ENCODE peak calls at places on chromosomes 7 and 10, in eight cellular contexts. S is AG09319, U is osteoblast, G is OCI-LY7, A is heart right ventricle, P is HCT116, M is stomach, L is breast epithelium. R is an unnamed sample.

GRCh38 chr10:42973870-42974692 is 102.8 kb upstream of the RET start:
- DNase-seq in M (no peak), U (peak), S (no peak), G (no peak), P (no peak), L (no peak), A (no peak), R (peak)

GRCh38 chr7:134750083-134751062 is 29.1 kb upstream of the CALD1 start:
- DNase-seq in U (no peak), A (peak), P (peak), G (peak), L (no peak), S (no peak), M (peak), R (no peak)

GRCh38 chr7:27605689-27606269 is 56.9 kb downstream of the HIBADH start:
- DNase-seq in G (peak), L (no peak), M (no peak), U (no peak), P (no peak), A (no peak), S (no peak), R (no peak)

GRCh38 chr10:103896225-103896624 is 21.8 kb downstream of the STN1 start:
- DNase-seq in G (no peak), M (no peak), P (peak), U (no peak), L (no peak), S (no peak), A (no peak), R (no peak)

GRCh38 chr7:83689855-83690254 is 40.9 kb upstream of the SEMA3E start:
- DNase-seq in G (no peak), M (no peak), P (no peak), A (no peak), U (no peak), L (no peak), S (no peak), R (no peak)

GRCh38 chr7:193538-194256 is 1.3 kb downstream of the FAM20C start:
- DNase-seq in G (no peak), A (no peak), P (no peak), L (no peak), U (no peak), S (no peak), M (no peak), R (no peak)

GRCh38 chr10:109956454-109957091 is 33.3 kb upstream of the XPNPEP1 start:
- DNase-seq in G (peak), S (no peak), P (peak), U (peak), L (no peak), M (peak), A (no peak), R (no peak)

GRCh38 chr10:57979466-57979865 is 288.2 kb downstream of the IPMK start:
- DNase-seq in M (no peak), A (no peak), G (no peak), S (no peak), L (no peak), P (peak), U (no peak), R (no peak)

GRCh38 chr7:120941064-120941463 is 9.5 kb upstream of the ING3 start:
- DNase-seq in P (peak), A (no peak), S (no peak), U (no peak), L (no peak), M (no peak), G (peak), R (no peak)

DNA sequence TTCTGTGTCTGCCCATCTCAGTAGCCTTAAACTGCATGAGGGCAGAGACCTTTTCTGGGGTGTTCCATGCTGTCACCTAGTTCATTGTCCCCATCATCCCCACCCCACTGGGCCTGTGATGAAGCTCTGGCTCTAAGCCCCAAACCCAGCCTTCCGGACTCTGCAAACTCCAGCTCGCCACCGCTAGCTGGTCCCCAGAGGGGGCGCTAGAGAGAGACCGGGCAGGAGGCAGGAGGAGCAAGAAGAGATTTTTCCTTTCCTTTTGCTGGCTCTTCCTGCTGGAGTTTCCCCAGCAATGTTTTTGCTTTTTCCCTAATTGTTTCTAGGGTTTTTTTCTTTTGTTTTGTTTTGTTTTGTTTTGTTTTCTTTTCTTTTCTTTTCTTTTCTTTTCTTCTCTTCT is 234.4 kb downstream of the TEX36 start:
- DNase-seq in U (no peak), S (no peak), L (no peak), P (peak), G (peak), A (no peak), M (no peak), R (no peak)
- TF ChIP-seq CTCF in U (peak), S (peak), L (no peak), P (peak), G (peak), A (no peak), M (no peak), R (no peak)

GRCh38 chr7:99631311-99632109 is 14.8 kb downstream of the ZSCAN25 start:
- DNase-seq in S (no peak), M (no peak), G (peak), U (peak), A (no peak), L (no peak), P (no peak), R (no peak)
- TF ChIP-seq CTCF in S (no peak), M (no peak), G (peak), U (peak), A (no peak), L (no peak), P (no peak), R (no peak)

GRCh38 chr7:127551941-127552340 is 33.5 kb downstream of the GCC1 start:
- DNase-seq in L (no peak), S (no peak), U (no peak), P (no peak), M (no peak), G (no peak), A (no peak), R (no peak)

GRCh38 chr7:127556404-127556803 is 29.0 kb downstream of the GCC1 start:
- DNase-seq in U (no peak), M (no peak), A (no peak), P (no peak), G (no peak), L (no peak), S (no peak), R (no peak)

DNA sequence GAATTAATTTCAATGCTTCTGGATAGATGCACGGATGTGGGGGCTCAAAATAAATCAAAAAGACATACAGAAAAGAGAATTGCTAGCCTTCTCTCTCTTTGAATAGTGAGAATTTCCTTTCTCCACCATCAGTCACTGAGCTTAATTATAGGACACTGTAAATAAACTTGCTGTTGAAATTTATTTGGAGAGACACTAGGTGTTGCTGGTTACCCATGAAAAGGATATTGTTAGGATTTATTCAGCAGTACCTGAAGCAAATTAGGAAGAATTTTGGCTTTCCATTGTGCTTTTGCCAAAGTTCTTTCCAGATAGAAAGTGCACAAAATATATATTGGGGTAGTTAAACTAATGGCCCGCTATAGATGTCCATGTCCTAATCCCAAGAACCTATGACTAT is 27.6 kb downstream of the GCC1 start:
- DNase-seq in P (no peak), A (no peak), G (no peak), M (no peak), U (no peak), L (no peak), S (no peak), R (no peak)
- TF ChIP-seq CTCF in P (no peak), A (no peak), G (no peak), M (no peak), U (peak), L (no peak), S (no peak), R (no peak)

GRCh38 chr10:28715246-28715645 is 37.9 kb downstream of the BAMBI start:
- DNase-seq in G (no peak), U (no peak), P (no peak), S (peak), L (no peak), A (no peak), M (no peak), R (no peak)

GRCh38 chr10:28713626-28714352 is 36.5 kb downstream of the BAMBI start:
- DNase-seq in L (no peak), P (no peak), S (no peak), U (no peak), A (no peak), G (no peak), M (no peak), R (no peak)

GRCh38 chr10:28715757-28716156 is 38.4 kb downstream of the BAMBI start:
- DNase-seq in L (no peak), S (no peak), G (no peak), M (no peak), U (no peak), P (no peak), A (no peak), R (no peak)

GRCh38 chr10:28716748-28717147 is 39.4 kb downstream of the BAMBI start:
- DNase-seq in U (no peak), G (no peak), S (no peak), L (no peak), A (no peak), M (no peak), P (no peak), R (no peak)

DNA sequence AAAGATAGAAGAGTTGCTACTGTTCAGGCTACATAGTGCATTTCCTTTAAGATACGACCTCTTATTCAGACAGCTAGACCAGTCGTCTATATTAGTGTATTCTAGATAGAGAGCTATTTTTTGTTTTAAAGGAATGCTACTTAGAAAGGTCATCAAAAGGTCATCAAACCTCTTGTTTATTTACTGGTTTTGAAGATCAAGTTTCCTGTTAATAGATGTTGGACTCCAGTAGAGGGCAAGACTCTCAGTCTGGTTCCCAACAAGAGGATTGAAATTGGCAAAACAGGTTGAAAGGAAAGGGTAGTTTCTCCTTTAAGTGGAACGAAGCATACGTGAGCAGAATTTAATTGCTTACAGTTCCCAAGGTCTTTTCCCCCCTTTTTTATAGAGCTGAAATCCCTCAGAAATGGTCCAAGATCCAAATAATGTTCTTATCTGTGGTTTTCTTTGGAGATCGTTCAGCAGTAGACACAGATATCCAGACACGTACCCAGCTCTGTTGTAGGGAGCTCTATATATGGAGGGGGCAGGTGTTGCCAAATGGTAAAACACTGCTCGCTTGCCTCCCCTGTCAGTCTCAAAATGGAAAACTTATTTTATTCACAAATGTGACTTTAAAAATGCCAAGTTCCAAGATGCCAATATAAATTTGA is 37.2 kb downstream of the BAMBI start:
- DNase-seq in U (no peak), S (no peak), L (no peak), M (no peak), G (no peak), A (no peak), P (no peak), R (no peak)
- TF ChIP-seq CTCF in U (no peak), S (no peak), L (no peak), M (no peak), G (no peak), A (no peak), P (no peak), R (no peak)

GRCh38 chr10:113867904-113868303 is 13.4 kb downstream of the NHLRC2 start:
- DNase-seq in G (no peak), M (no peak), S (no peak), U (no peak), L (no peak), P (no peak), A (no peak), R (no peak)
- TF ChIP-seq CTCF in G (no peak), M (no peak), S (no peak), U (no peak), L (no peak), P (no peak), A (no peak), R (no peak)

GRCh38 chr7:78438433-78438832 is 639.9 kb downstream of the PHTF2 start:
- DNase-seq in S (no peak), M (no peak), L (no peak), P (no peak), U (no peak), G (no peak), A (no peak), R (no peak)

GRCh38 chr7:78437118-78437517 is 638.5 kb downstream of the PHTF2 start:
- DNase-seq in A (no peak), G (no peak), U (peak), S (peak), L (no peak), M (no peak), P (no peak), R (no peak)

GRCh38 chr7:78435355-78435754 is 636.8 kb downstream of the PHTF2 start:
- DNase-seq in G (no peak), L (no peak), S (no peak), P (no peak), U (peak), M (no peak), A (no peak), R (no peak)

GRCh38 chr7:78433421-78433820 is 634.8 kb downstream of the PHTF2 start:
- DNase-seq in A (no peak), U (no peak), M (no peak), G (no peak), S (no peak), P (no peak), L (no peak), R (no peak)

GRCh38 chr7:78434281-78434680 is 635.7 kb downstream of the PHTF2 start:
- DNase-seq in P (no peak), L (no peak), A (no peak), S (no peak), M (no peak), G (no peak), U (no peak), R (no peak)
- TF ChIP-seq CTCF in P (peak), L (no peak), A (no peak), S (no peak), M (no peak), G (peak), U (no peak), R (no peak)

GRCh38 chr7:77989981-77990566 is 191.5 kb downstream of the PHTF2 start:
- DNase-seq in M (peak), A (no peak), G (peak), U (no peak), L (no peak), S (no peak), P (no peak), R (no peak)

GRCh38 chr7:77993823-77994222 is 195.2 kb downstream of the PHTF2 start:
- DNase-seq in G (no peak), L (no peak), S (no peak), U (no peak), P (no peak), M (no peak), A (no peak), R (no peak)

GRCh38 chr7:77991656-77992055 is 193.1 kb downstream of the PHTF2 start:
- DNase-seq in A (no peak), L (no peak), M (no peak), G (no peak), U (no peak), S (no peak), P (no peak), R (no peak)

GRCh38 chr7:77995717-77996116 is 197.1 kb downstream of the PHTF2 start:
- DNase-seq in U (peak), S (no peak), P (no peak), A (no peak), L (no peak), G (peak), M (no peak), R (no peak)
- TF ChIP-seq CTCF in U (peak), S (no peak), P (peak), A (no peak), L (no peak), G (peak), M (no peak), R (no peak)

GRCh38 chr10:88881922-88882645 is 2.0 kb downstream of the STAMBPL1 start:
- DNase-seq in P (no peak), A (no peak), U (no peak), L (no peak), M (no peak), S (no peak), G (no peak), R (no peak)

GRCh38 chr10:88880287-88881094 is 446 bp downstream of the STAMBPL1 start:
- DNase-seq in G (peak), U (peak), A (peak), P (peak), S (peak), M (peak), L (peak), R (peak)

GRCh38 chr10:88879754-88880286 is at the start of gene STAMBPL1:
- DNase-seq in S (no peak), L (peak), A (no peak), M (peak), U (peak), G (peak), P (no peak), R (no peak)

GRCh38 chr10:88883443-88883799 is 3.4 kb downstream of the STAMBPL1 start:
- DNase-seq in S (no peak), M (no peak), G (peak), L (no peak), U (no peak), A (no peak), P (no peak), R (no peak)

DNA sequence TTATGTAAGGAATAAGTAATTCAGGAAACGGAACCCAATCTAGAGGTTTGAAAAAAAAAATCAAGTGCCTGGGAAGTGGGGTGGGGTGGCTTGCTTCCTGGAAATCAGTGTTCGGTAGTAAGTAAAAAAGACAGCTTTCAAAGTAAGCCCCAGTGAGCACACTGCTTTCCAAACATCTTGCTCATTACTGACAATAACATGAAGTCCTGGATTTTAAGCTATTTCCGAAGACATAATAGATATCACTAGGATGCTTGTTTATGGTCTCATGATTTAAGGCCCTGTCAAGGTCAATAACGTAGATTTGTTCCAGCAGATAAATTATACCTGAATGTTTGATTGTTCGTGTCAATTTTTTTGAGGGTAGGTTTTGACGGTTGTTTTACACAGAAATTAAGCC is 1.3 kb downstream of the STAMBPL1 start:
- DNase-seq in M (no peak), L (no peak), P (no peak), S (no peak), G (peak), U (no peak), A (no peak), R (no peak)
- TF ChIP-seq CTCF in M (no peak), L (no peak), P (no peak), S (no peak), G (no peak), U (no peak), A (no peak), R (no peak)

DNA sequence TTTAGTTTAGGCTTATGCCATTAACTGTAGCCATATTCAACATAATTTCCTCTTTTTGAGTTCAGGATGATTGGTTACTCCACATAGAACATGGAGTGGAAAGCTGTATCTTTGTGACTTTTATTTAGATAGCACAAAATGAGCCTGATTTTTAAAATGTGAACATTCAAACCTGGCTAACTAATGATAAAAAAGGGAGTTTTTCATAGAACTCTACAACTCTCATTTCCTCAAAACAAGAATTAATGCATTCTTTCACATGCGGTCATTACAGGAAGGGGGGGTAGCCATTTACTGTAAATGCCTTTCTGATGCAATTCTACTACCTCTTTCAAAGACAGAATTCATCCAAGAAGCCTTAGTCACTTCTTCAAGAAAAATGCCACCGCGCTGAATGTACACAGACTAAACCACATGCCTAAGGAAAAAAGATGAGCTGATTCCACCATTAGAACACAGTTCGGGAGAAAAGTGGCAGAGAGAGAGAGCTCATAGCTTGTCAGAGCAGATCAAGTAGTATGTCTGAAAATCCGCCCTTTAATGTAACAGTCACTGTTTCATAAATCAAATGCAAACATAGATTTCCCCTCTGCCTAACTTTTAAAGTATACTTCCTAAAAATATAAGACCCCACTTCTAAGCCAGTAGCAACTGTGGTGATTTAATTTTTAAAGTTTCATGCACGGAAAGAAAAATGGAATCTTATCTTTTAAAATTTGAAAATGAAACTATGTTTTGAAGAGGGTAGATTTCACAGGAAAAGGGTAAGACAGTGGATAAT is 226.4 kb upstream of the KLF14 start:
- DNase-seq in A (no peak), G (peak), M (no peak), P (peak), U (peak), L (no peak), S (peak), R (no peak)
- TF ChIP-seq CTCF in A (no peak), G (peak), M (no peak), P (no peak), U (no peak), L (no peak), S (no peak), R (no peak)

GRCh38 chr7:143454091-143454729 is 11.0 kb downstream of the TAS2R60 start:
- DNase-seq in L (no peak), P (no peak), A (no peak), U (no peak), S (no peak), G (no peak), M (no peak), R (no peak)
- TF ChIP-seq CTCF in L (no peak), P (no peak), A (no peak), U (no peak), S (no peak), G (no peak), M (no peak), R (no peak)